ENCODE peak calls at places on chromosome 2, in nine cellular contexts. O, L, C, A, J, T, G, N and V are unnamed samples. For H3K9me3, the result is how much of the 10 kb centered on the place peaks cover.

GRCh38 chr2:72103690-72104089 is 44.0 kb downstream of the CYP26B1 start:
- DNase-seq in G (no peak), C (no peak), N (no peak), J (no peak), O (no peak), L (no peak), T (no peak), A (no peak), V (no peak)

GRCh38 chr2:6824962-6825361 is 40.7 kb downstream of the CMPK2 start:
- DNase-seq in N (no peak), J (no peak), C (no peak), L (no peak), O (peak), A (no peak), T (no peak), G (no peak), V (no peak)

GRCh38 chr2:70371753-70372152 is 69.9 kb upstream of the FAM136A start:
- DNase-seq in L (no peak), N (no peak), A (no peak), G (no peak), J (no peak), T (no peak), C (no peak), O (no peak), V (no peak)

GRCh38 chr2:164689020-164689419 is 67.7 kb upstream of the GRB14 start:
- DNase-seq in C (no peak), T (no peak), N (no peak), L (no peak), A (no peak), J (no peak), G (no peak), O (no peak), V (no peak)

GRCh38 chr2:149902104-149902503 is 314.5 kb upstream of the MMADHC start:
- DNase-seq in C (no peak), J (no peak), A (no peak), T (no peak), N (no peak), G (peak), L (peak), O (no peak), V (peak)

GRCh38 chr2:236195726-236196125 is 27.5 kb upstream of the GBX2 start:
- DNase-seq in A (no peak), L (no peak), C (no peak), J (no peak), N (no peak), O (no peak), G (no peak), T (no peak), V (no peak)

GRCh38 chr2:235551965-235552364 is 58.1 kb downstream of the AGAP1 start:
- DNase-seq in O (peak), T (peak), G (peak), A (peak), J (peak), C (peak), L (no peak), N (peak), V (peak)

GRCh38 chr2:219552382-219553167 is 8.7 kb downstream of the TMEM198 start:
- DNase-seq in C (peak), T (peak), J (peak), L (peak), N (peak), A (peak), O (peak), G (peak), V (peak)

GRCh38 chr2:61210332-61210981 is 48.5 kb downstream of the C2orf74 start:
- DNase-seq in T (no peak), L (no peak), N (peak), C (no peak), G (no peak), A (no peak), O (no peak), J (no peak), V (no peak)

GRCh38 chr2:9857814-9858729 is 14.8 kb downstream of the TAF1B start:
- DNase-seq in T (no peak), O (no peak), A (no peak), G (no peak), N (no peak), C (no peak), L (no peak), J (no peak), V (no peak)

GRCh38 chr2:159497256-159497655 is 119.1 kb downstream of the BAZ2B start:
- DNase-seq in G (no peak), L (no peak), N (peak), O (peak), A (no peak), C (no peak), J (peak), T (no peak), V (no peak)

GRCh38 chr2:48695991-48696390 is 59.5 kb downstream of the LHCGR start:
- DNase-seq in L (no peak), J (no peak), T (no peak), G (no peak), C (no peak), O (no peak), A (no peak), N (no peak), V (no peak)

GRCh38 chr2:10985260-10985659 is 73.5 kb downstream of the KCNF1 start:
- DNase-seq in G (peak), A (no peak), O (no peak), L (no peak), C (peak), N (no peak), T (no peak), J (no peak), V (peak)

GRCh38 chr2:223104336-223104735 is 52.3 kb downstream of the KCNE4 start:
- DNase-seq in J (no peak), G (no peak), N (no peak), O (no peak), C (no peak), A (no peak), L (no peak), T (no peak), V (no peak)

GRCh38 chr2:220512419-220512818 is 885.0 kb downstream of the SLC4A3 start:
- DNase-seq in T (no peak), J (no peak), C (no peak), A (no peak), O (no peak), N (no peak), G (no peak), L (no peak), V (no peak)

GRCh38 chr2:169472249-169472648 is 7.0 kb upstream of the BBS5 start:
- DNase-seq in A (no peak), N (no peak), J (no peak), L (no peak), O (no peak), T (no peak), C (no peak), G (no peak), V (no peak)

GRCh38 chr2:101704046-101704466 is 6.5 kb downstream of the MAP4K4 start:
- DNase-seq in A (no peak), C (no peak), J (no peak), L (peak), O (peak), G (peak), N (no peak), T (no peak), V (peak)

GRCh38 chr2:15617778-15618448 is 26.2 kb downstream of the DDX1 start:
- DNase-seq in C (no peak), O (no peak), J (no peak), G (no peak), L (no peak), T (no peak), N (no peak), A (no peak), V (no peak)

GRCh38 chr2:181250691-181251090 is 206.5 kb upstream of the ITGA4 start:
- DNase-seq in L (no peak), J (no peak), O (no peak), C (no peak), G (no peak), N (no peak), T (no peak), A (no peak), V (no peak)

GRCh38 chr2:224311226-224311625 is 90.7 kb downstream of the FAM124B start:
- DNase-seq in T (no peak), N (no peak), A (no peak), G (no peak), J (no peak), O (no peak), L (no peak), C (no peak), V (no peak)

GRCh38 chr2:121285077-121285449 is at the start of gene TFCP2L1:
- DNase-seq in J (no peak), T (peak), A (peak), L (no peak), N (peak), O (no peak), G (no peak), C (peak), V (peak)
- H3K27ac ChIP-seq in J (peak), T (no peak), A (peak), L (no peak), N (peak), O (no peak), G (no peak), C (peak), V (peak)

DNA sequence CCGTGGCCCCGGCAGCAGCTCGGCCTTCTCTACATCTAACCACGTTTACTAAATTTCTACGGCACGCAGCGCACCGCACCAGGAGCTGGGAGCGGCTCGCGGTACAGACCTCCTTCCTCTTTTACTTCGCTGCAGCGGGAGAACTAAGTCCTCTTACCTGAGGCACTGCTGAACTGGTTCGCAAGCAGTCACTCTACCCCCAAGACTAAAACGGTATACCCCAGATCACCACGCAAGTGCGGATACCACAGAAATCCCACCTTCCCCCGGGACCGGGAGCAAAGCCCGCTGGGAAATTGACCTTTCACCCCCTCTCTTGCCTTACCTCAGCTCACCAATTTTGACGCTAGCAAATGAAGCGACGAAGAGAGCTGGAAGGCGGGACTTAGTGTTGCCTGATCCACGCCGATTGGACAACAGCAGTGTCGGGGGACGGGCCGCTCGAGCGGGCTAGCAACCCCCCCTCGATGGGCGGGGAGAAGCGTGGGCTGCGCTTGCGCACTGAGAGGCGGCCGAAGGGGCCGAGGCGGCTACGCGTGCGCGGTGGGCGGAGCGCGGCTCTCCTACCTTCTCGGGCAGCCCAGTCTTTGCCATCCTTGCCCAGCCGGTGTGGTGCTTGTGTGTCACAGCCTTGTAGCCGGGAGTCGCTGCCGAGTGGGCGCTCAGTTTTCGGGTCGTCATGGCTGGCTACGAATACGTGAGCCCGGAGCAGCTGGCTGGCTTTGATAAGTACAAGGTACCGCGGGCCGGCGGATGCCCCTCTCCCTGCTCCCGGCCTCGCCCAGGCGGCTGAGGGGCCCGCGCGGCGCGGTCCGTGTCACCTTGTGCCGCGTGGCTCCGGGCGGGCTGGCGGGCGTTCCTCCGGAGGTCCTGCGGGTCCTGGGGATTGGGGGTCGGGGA is at the start of gene SELENOI:
- DNase-seq in C (peak), G (peak), J (peak), T (peak), O (peak), A (peak), N (peak), L (peak), V (peak)
- TF ChIP-seq POLR2A in C (peak), G (no peak), J (peak), T (peak), O (peak), A (peak), N (peak), L (peak), V (peak)

DNA sequence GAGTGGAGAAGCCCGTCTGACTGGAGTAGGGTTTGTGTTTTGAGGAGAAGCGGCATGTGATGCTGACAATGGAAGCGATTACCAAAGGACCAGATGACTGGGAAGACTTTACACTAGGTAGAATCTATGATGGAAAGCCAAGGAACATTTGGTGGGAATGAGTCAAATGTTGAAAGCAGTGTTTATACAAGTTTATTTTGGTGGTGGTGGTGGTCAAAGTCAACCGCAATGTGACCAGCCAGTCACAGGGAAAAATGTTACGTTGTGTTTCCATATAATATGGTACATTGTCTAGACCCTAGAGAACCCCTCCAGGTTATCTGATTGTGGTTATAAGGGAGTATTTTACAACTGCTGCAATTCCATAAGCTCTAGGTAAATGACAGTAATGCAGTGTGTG is 216.8 kb downstream of the PID1 start:
- DNase-seq in T (no peak), G (no peak), J (no peak), O (no peak), A (no peak), L (no peak), N (no peak), C (no peak), V (no peak)
- H3K9me3 ChIP-seq in T (under half), G (under half), J (under half), O (under half), A (under half), L (under half), N (under half), C (under half), V (under half)

DNA sequence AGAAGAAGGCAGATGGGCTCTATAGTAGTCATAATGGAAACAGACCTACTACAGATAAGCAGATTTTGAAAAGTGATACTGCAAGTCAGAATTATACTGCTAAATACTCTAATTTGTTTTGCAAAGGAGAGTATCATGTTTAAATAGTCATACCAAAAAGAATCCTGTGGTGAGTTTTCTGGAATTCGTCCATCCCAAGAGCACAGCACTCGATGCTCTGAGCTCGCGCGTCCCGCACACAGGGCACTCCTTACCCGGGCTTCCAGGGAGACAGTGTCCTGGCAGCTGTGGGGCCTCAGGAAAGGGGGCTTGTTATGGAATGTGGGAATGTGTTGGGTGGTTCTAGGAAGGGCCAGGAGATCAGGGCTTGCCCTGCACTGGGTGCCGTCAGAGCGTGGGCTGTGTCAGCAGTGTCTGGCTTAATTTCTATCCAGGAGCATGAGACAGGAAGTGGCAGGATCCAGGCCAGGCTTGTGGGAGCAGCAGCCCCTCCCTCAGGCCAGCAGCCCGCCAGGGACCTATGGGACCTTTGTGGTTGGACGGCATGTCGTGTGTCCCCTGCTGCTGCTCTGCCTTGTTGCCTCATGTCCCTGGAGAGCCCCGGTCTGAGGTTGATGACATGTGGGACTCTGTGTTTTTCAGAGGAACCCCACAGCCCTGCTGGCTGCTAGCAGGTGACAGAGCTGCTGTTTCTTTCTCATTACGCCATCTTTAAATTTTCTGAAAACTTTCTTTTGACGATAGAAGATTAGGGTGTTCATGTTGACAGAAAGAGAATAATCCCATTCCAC is 193.2 kb upstream of the TPO start:
- DNase-seq in O (no peak), T (no peak), L (no peak), C (no peak), G (no peak), A (no peak), J (no peak), N (no peak), V (no peak)
- H3K27ac ChIP-seq in O (no peak), T (no peak), L (no peak), C (no peak), G (no peak), A (no peak), J (no peak), N (no peak), V (no peak)

DNA sequence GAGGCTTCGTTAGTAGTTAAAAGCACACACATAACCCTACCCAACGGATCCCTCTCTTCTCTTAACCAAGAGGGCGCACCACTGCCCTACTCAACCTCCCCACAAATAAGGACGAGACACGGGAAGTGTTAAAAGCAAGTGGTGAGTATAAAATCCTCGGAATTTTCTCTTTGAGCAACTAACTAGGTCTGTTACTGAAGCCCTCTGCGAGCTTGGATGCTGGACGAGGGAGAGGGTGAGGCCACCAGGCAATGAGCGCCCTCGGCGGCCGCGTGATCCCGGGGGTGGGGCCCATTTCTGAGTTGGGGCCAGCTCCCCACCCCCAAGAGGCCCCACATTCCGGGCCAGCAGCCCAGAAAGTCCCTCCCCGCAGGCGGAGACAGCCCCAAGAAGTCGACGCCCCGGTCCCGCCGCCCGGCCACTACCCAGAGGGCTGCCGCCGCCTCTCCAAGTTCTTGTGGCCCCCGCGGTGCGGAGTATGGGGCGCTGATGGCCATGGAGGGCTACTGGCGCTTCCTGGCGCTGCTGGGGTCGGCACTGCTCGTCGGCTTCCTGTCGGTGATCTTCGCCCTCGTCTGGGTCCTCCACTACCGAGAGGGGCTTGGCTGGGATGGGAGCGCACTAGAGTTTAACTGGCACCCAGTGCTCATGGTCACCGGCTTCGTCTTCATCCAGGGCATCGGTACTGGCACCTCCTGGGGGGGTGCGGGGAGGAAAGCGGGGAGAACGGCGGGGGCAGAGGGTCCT is at the start of gene CYBRD1:
- DNase-seq in C (peak), T (peak), L (peak), J (no peak), G (peak), A (peak), N (peak), O (peak), V (peak)
- TF ChIP-seq POLR2A in C (peak), T (peak), L (peak), J (no peak), G (no peak), A (peak), N (peak), O (peak), V (peak)